ENCODE peak calls at places on chromosomes 7 and 10, in six cellular contexts. G is H54; J is EL; I is stimulated activated CD8-positive, alpha-beta memory T cell treated with anti-CD3 and anti-CD28 coated beads, Interleukin-15, amount 100 ng/mL, for 24 hours; B is astrocyte of the spinal cord; Y is activated T-cell treated with anti-CD3 and anti-CD28 coated beads, Interleukin-2, amount 50 U/mL, for 4 hours. N is an unnamed sample.

GRCh38 chr10:117540640-117541404 is 1.7 kb upstream of the EMX2 start:
- DNase-seq in I (no peak), J (no peak), Y (no peak), G (no peak), B (no peak), N (no peak)

GRCh38 chr10:75651452-75651851 is 220.0 kb downstream of the LRMDA start:
- DNase-seq in B (no peak), Y (no peak), J (no peak), I (no peak), G (no peak), N (no peak)

GRCh38 chr7:93715234-93715633 is 140.7 kb upstream of the CALCR start:
- DNase-seq in Y (no peak), B (peak; percentile 46), J (peak; percentile 48), I (no peak), G (no peak), N (no peak)

GRCh38 chr10:47020491-47020890 is 109.3 kb downstream of the PTPN20 start:
- DNase-seq in Y (no peak), J (peak; percentile 53), G (no peak), B (peak; percentile 9), I (no peak), N (no peak)

GRCh38 chr10:70920519-70920918 is 32.2 kb upstream of the PCBD1 start:
- DNase-seq in B (no peak), J (no peak), G (no peak), I (no peak), Y (no peak), N (no peak)

GRCh38 chr7:131606346-131607290 is 50.2 kb upstream of the PODXL start:
- DNase-seq in Y (no peak), G (no peak), I (no peak), J (no peak), B (no peak), N (no peak)

GRCh38 chr7:139749545-139749944 is 28.3 kb downstream of the HIPK2 start:
- DNase-seq in J (no peak), I (no peak), Y (no peak), B (no peak), G (no peak), N (no peak)

GRCh38 chr7:28749673-28750072 is 208.5 kb downstream of the TRIL start:
- DNase-seq in Y (no peak), G (no peak), B (no peak), J (no peak), I (no peak), N (no peak)

GRCh38 chr10:77726732-77727131 is 89.1 kb upstream of the KCNMA1 start:
- DNase-seq in I (no peak), Y (no peak), J (no peak), G (no peak), B (no peak), N (no peak)

GRCh38 chr10:45118929-45119328 is 118.2 kb downstream of the ZNF22 start:
- DNase-seq in B (no peak), I (no peak), G (no peak), J (no peak), Y (no peak), N (no peak)

GRCh38 chr10:113751116-113751728 is at the start of gene PLEKHS1:
- DNase-seq in Y (no peak), I (no peak), G (no peak), B (peak; percentile 11), J (peak; percentile 82), N (no peak)

GRCh38 chr10:124722812-124723783 is 21.1 kb downstream of the FAM53B start:
- DNase-seq in I (no peak), J (no peak), G (no peak), B (no peak), Y (peak; percentile 39), N (peak; percentile 66)

GRCh38 chr10:69901623-69902505 is 100.2 kb downstream of the COL13A1 start:
- DNase-seq in I (no peak), J (peak; percentile 60), G (peak; percentile 93), Y (no peak), B (peak; percentile 50), N (no peak)

GRCh38 chr10:92087750-92088395 is 164.3 kb downstream of the BTAF1 start:
- DNase-seq in I (no peak), Y (peak; percentile 18), B (peak; percentile 85), J (peak; percentile 79), G (peak; percentile 70), N (peak; percentile 33)

GRCh38 chr10:103397191-103397825 is 882 bp downstream of the PDCD11 start:
- DNase-seq in I (no peak), J (peak; percentile 10), Y (no peak), G (no peak), B (no peak), N (no peak)

GRCh38 chr10:63314020-63314419 is 151.8 kb downstream of the JMJD1C start:
- DNase-seq in I (no peak), B (no peak), J (no peak), G (no peak), Y (no peak), N (no peak)

GRCh38 chr7:30238721-30239441 is 45.5 kb upstream of the ZNRF2 start:
- DNase-seq in J (peak; percentile 50), Y (no peak), G (no peak), I (no peak), B (peak; percentile 58), N (no peak)

GRCh38 chr7:55571534-55572377 is 546 bp downstream of the VOPP1 start:
- DNase-seq in Y (peak; percentile 26), G (peak; percentile 78), B (peak; percentile 55), I (no peak), J (peak; percentile 62), N (peak; percentile 76)

GRCh38 chr10:58662314-58662713 is 149.6 kb downstream of the BICC1 start:
- DNase-seq in Y (no peak), B (peak; percentile 91), G (no peak), J (peak; percentile 85), I (no peak), N (no peak)

GRCh38 chr7:106110238-106110560 is 1.9 kb downstream of the SYPL1 start:
- DNase-seq in I (no peak), G (no peak), B (peak; percentile 9), J (peak; percentile 19), Y (no peak), N (no peak)

GRCh38 chr7:32785365-32785764 is 106.2 kb downstream of the KBTBD2 start:
- DNase-seq in G (no peak), B (no peak), J (no peak), Y (no peak), I (no peak), N (no peak)

GRCh38 chr7:69825031-69825681 is 226.9 kb downstream of the AUTS2 start:
- DNase-seq in B (no peak), Y (no peak), G (no peak), I (no peak), J (no peak), N (no peak)

GRCh38 chr7:3673524-3673923 is 372.5 kb downstream of the SDK1 start:
- DNase-seq in Y (peak; percentile 50), J (no peak), B (peak; percentile 10), G (peak; percentile 52), I (peak; percentile 10), N (peak; percentile 36)

GRCh38 chr10:77240042-77240619 is 397.5 kb downstream of the KCNMA1 start:
- DNase-seq in I (no peak), Y (no peak), G (no peak), J (peak; percentile 35), B (no peak), N (no peak)

GRCh38 chr10:98172495-98172894 is 38.0 kb downstream of the R3HCC1L start:
- DNase-seq in Y (no peak), G (no peak), I (no peak), B (peak; percentile 17), J (no peak), N (no peak)

GRCh38 chr10:69741671-69742355 is 59.9 kb upstream of the COL13A1 start:
- DNase-seq in G (no peak), B (no peak), Y (no peak), I (no peak), J (no peak), N (no peak)

N was measured in activated CD4-positive, CD25-positive, alpha-beta regulatory T cell treated with anti-CD3 and anti-CD28 coated beads, Interleukin-2, amount 50 U/mL, for 72 hours.